ENCODE peak calls at places on chromosome 10, in five cellular contexts. O is HepG2, U is PC-3, H is uterus, F is psoas muscle. M is an unnamed sample. For H3K4me1, the result is how much of the 10 kb centered on the place peaks cover.

GRCh38 chr10:33476757-33477273 is 142.3 kb upstream of the NRP1 start:
- DNase-seq in F (no peak), H (no peak), O (no peak), U (no peak), M (no peak)

GRCh38 chr10:17349717-17350116 is 104.7 kb downstream of the ST8SIA6 start:
- DNase-seq in U (peak), F (no peak), O (no peak), H (no peak), M (no peak)

GRCh38 chr10:86224354-86225097 is 142.1 kb downstream of the GRID1 start:
- DNase-seq in O (no peak), U (no peak), F (peak), H (no peak), M (no peak)

GRCh38 chr10:91643700-91644099 is 10.8 kb upstream of the PPP1R3C start:
- DNase-seq in U (peak), F (no peak), O (peak), H (no peak), M (peak)

GRCh38 chr10:117550599-117551321 is 8.2 kb downstream of the EMX2 start:
- DNase-seq in F (no peak), O (no peak), H (peak), U (no peak), M (no peak)

GRCh38 chr10:108427081-108427480 is 1262.6 kb upstream of the SORCS1 start:
- DNase-seq in O (no peak), F (no peak), H (no peak), U (no peak), M (no peak)

GRCh38 chr10:53786236-53786635 is 1013.7 kb upstream of the MBL2 start:
- DNase-seq in H (no peak), O (peak), F (no peak), U (peak), M (peak)

GRCh38 chr10:44006826-44007225 is 358.1 kb upstream of the ZNF32 start:
- DNase-seq in O (no peak), H (no peak), U (no peak), F (no peak), M (no peak)

GRCh38 chr10:131221632-131222277 is 89.8 kb downstream of the TCERG1L start:
- DNase-seq in F (peak), O (no peak), U (no peak), H (no peak), M (no peak)

GRCh38 chr10:110735620-110736027 is 91.5 kb downstream of the RBM20 start:
- DNase-seq in H (no peak), O (peak), U (no peak), F (no peak), M (peak)
- H3K4me3 ChIP-seq in H (no peak), O (no peak), U (no peak), F (no peak), M (no peak)

GRCh38 chr10:102773986-102774385 is 30.2 kb downstream of the WBP1L start:
- DNase-seq in O (no peak), U (no peak), F (no peak), H (no peak), M (no peak)
- H3K4me1 ChIP-seq in O (half or more), U (under half), F (half or more), H (under half), M (half or more)

DNA sequence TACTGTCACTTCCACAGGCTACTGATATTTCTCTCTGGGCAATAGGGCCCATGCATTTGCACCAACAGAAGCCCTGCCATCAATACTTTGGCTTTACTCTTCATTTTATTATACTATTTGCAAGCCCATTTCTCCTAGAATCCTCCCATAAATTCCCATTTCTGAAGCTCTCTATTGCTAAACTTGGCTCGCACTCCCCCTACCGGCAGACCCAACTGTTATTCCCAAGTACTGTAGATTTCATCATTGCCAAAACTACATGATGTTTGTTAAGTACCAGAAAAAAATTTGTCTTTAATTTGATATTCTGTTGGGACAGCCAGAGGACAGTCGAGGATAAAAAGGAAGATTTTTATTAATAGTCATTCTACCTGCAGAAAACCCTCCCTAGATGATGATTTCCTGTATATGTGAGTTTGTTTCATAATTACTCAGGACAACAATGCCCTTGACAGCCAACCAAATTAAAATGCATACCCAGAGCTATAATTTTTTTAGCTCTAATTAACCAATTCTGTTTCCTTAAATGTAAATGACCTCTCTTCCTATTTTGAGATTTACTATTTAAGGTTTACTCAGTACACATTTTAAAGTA is 298.6 kb downstream of the REEP3 start:
- DNase-seq in U (peak), F (peak), H (peak), O (peak), M (peak)
- TF ChIP-seq CTCF in U (peak), F (peak), H (peak), O (peak), M (peak)

GRCh38 chr10:98030991-98031431 is 590 bp upstream of the CRTAC1 start:
- DNase-seq in O (no peak), H (no peak), F (no peak), U (no peak), M (no peak)

GRCh38 chr10:98030093-98030821 is at the start of gene CRTAC1:
- DNase-seq in F (peak), H (peak), U (no peak), O (no peak), M (no peak)

GRCh38 chr10:98028168-98028770 is 2.2 kb downstream of the CRTAC1 start:
- DNase-seq in F (no peak), U (peak), O (peak), H (peak), M (no peak)

GRCh38 chr10:98031440-98031839 is 1.0 kb upstream of the CRTAC1 start:
- DNase-seq in H (no peak), F (no peak), O (no peak), U (no peak), M (no peak)

GRCh38 chr10:98029149-98030092 is 1.0 kb downstream of the CRTAC1 start:
- DNase-seq in H (no peak), F (no peak), O (no peak), U (no peak), M (no peak)
- H3K4me3 ChIP-seq in H (peak), F (peak), O (no peak), U (no peak), M (no peak)

GRCh38 chr10:132545659-132546367 is 8.2 kb downstream of the INPP5A start:
- DNase-seq in U (no peak), H (peak), O (no peak), F (peak), M (no peak)

GRCh38 chr10:132547421-132547861 is 9.9 kb downstream of the INPP5A start:
- DNase-seq in F (peak), H (peak), U (no peak), O (no peak), M (no peak)

GRCh38 chr10:132546567-132547420 is 9.2 kb downstream of the INPP5A start:
- DNase-seq in F (peak), O (no peak), H (peak), U (no peak), M (peak)

GRCh38 chr10:132543916-132544743 is 6.5 kb downstream of the INPP5A start:
- DNase-seq in F (peak), U (no peak), O (no peak), H (peak), M (no peak)

DNA sequence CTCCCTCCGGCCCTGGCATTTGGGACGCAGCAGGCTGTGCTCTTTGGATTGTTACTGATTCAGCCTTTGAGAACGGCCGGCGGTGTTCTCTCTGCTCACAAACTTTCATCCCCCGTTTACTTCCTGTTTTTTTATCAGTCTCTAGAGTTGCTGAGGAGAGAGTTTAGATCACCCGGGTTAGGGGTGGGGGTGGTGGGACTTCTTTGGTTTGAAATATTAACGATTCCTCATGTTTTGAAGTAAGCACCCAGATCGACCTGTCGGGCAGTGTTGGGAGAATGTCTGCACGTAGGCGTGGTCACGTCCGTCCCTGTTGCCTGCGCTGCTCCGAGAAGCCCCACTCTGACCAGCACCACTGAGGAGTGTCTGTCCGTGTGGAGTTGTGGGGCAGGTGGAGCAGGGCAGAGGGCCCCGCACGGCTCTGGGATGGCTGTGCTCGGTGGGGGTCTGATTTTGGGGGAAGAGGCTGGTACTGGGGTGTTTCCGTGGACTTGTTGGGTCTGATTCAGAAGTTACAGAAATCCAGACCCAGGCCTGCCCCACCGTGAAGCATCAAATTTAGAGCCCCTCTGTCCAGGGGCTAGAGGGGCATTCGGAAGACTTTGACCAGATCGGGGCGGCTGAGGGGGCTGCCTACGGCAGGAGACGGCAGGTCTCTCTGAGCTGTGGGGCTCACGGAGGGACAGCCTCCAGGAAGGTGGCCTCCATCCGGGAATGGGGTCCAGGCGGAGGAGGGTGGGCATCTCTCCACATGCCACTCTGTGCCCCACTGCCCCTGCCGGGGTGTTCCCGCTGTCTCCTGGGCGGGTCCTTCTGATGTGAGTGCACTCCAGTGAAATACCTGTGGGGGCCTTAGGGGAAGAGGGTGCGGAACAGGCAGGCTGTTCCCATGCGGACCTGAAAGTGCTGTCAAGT is 7.4 kb downstream of the INPP5A start:
- DNase-seq in F (peak), U (no peak), O (no peak), H (peak), M (no peak)
- H3K4me1 ChIP-seq in F (half or more), U (under half), O (under half), H (under half), M (under half)

GRCh38 chr10:4541292-4541691 is 284.7 kb upstream of the AKR1E2 start:
- DNase-seq in O (no peak), H (no peak), F (no peak), U (peak), M (no peak)
- TF ChIP-seq CTCF in O (no peak), H (no peak), F (no peak), U (peak), M (no peak)

GRCh38 chr10:30973737-30974136 is 57.9 kb downstream of the ZNF438 start:
- DNase-seq in U (no peak), F (peak), H (no peak), O (no peak), M (no peak)
- H3K4me3 ChIP-seq in U (no peak), F (peak), H (no peak), O (no peak), M (no peak)

DNA sequence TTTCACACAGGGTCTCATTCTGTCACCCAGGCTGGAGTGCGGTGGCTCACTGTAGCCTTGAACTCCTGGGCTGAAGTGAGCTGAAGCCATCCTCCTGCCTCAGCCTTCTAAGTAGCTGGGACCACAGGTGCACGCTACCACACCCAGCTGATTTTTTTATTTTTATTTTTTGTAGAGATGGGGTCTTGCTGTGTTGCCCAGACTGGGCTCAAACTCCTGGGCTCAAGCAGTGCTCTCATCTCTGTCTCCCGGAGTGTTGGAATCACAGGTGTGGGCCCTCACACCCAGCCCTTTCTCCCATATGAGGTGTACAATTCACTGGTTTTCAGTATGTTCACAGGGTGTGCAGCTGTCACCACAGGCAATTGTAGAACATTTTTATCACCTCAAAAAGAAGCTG is 5.2 kb downstream of the INPP5A start:
- DNase-seq in U (no peak), O (no peak), H (peak), F (no peak), M (no peak)
- H3K4me1 ChIP-seq in U (under half), O (half or more), H (under half), F (half or more), M (under half)

GRCh38 chr10:5449823-5450222 is 37.5 kb downstream of the NET1 start:
- DNase-seq in F (no peak), U (peak), O (peak), H (peak), M (peak)
- TF ChIP-seq CTCF in F (no peak), U (no peak), O (peak), H (peak), M (peak)

M was measured in Caco-2.